ENCODE peak calls at places on chromosomes 3 and 15, in seven cellular contexts. One of them, this sample, is unnamed.

GRCh38 chr3:149090907-149091306 is 4.6 kb upstream of the HLTF start:
- DNase-seq in NCI-H1694: no peak
- DNase-seq in heart left ventricle: no peak
- DNase-seq in NCI-H748 treated with DMSO at 0.1 percent for 48 hours: no peak
- DNase-seq in stimulated activated CD8-positive, alpha-beta memory T cell treated with anti-CD3 and anti-CD28 coated beads, Interleukin-2, amount 100 ng/mL, for 48 hours: no peak
- DNase-seq in AG08396: no peak
- DNase-seq in left ventricle myocardium superior: no peak
- DNase-seq in this sample: no peak

GRCh38 chr3:167740961-167741587 is 5.6 kb downstream of the SERPINI1 start:
- DNase-seq in stimulated activated CD8-positive, alpha-beta memory T cell treated with anti-CD3 and anti-CD28 coated beads, Interleukin-2, amount 100 ng/mL, for 48 hours: no peak
- DNase-seq in AG08396: peak
- DNase-seq in NCI-H748 treated with DMSO at 0.1 percent for 48 hours: no peak
- DNase-seq in left ventricle myocardium superior: no peak
- DNase-seq in NCI-H1694: no peak
- DNase-seq in heart left ventricle: no peak
- DNase-seq in this sample: peak

GRCh38 chr3:12574656-12575055 is 17.8 kb downstream of the MKRN2 start:
- DNase-seq in stimulated activated CD8-positive, alpha-beta memory T cell treated with anti-CD3 and anti-CD28 coated beads, Interleukin-2, amount 100 ng/mL, for 48 hours: no peak
- DNase-seq in NCI-H748 treated with DMSO at 0.1 percent for 48 hours: no peak
- DNase-seq in AG08396: no peak
- DNase-seq in left ventricle myocardium superior: peak
- DNase-seq in heart left ventricle: no peak
- DNase-seq in NCI-H1694: no peak
- DNase-seq in this sample: no peak

GRCh38 chr15:63501256-63502089 is 2.9 kb upstream of the USP3 start:
- DNase-seq in NCI-H1694: no peak
- DNase-seq in heart left ventricle: peak
- DNase-seq in stimulated activated CD8-positive, alpha-beta memory T cell treated with anti-CD3 and anti-CD28 coated beads, Interleukin-2, amount 100 ng/mL, for 48 hours: peak
- DNase-seq in left ventricle myocardium superior: peak
- DNase-seq in NCI-H748 treated with DMSO at 0.1 percent for 48 hours: no peak
- DNase-seq in AG08396: peak
- DNase-seq in this sample: peak

GRCh38 chr3:119034256-119035013 is at the start of gene IGSF11:
- DNase-seq in NCI-H1694: peak
- DNase-seq in NCI-H748 treated with DMSO at 0.1 percent for 48 hours: peak
- DNase-seq in AG08396: peak
- DNase-seq in stimulated activated CD8-positive, alpha-beta memory T cell treated with anti-CD3 and anti-CD28 coated beads, Interleukin-2, amount 100 ng/mL, for 48 hours: peak
- DNase-seq in left ventricle myocardium superior: peak
- DNase-seq in heart left ventricle: peak
- DNase-seq in this sample: peak

GRCh38 chr15:101499863-101500713 is 10.6 kb upstream of the PCSK6 start:
- DNase-seq in AG08396: no peak
- DNase-seq in left ventricle myocardium superior: peak
- DNase-seq in heart left ventricle: peak
- DNase-seq in NCI-H1694: peak
- DNase-seq in stimulated activated CD8-positive, alpha-beta memory T cell treated with anti-CD3 and anti-CD28 coated beads, Interleukin-2, amount 100 ng/mL, for 48 hours: no peak
- DNase-seq in NCI-H748 treated with DMSO at 0.1 percent for 48 hours: no peak
- DNase-seq in this sample: no peak

GRCh38 chr3:175941352-175941751 is 1082.2 kb downstream of the NAALADL2 start:
- DNase-seq in left ventricle myocardium superior: no peak
- DNase-seq in NCI-H748 treated with DMSO at 0.1 percent for 48 hours: peak
- DNase-seq in NCI-H1694: no peak
- DNase-seq in stimulated activated CD8-positive, alpha-beta memory T cell treated with anti-CD3 and anti-CD28 coated beads, Interleukin-2, amount 100 ng/mL, for 48 hours: no peak
- DNase-seq in AG08396: no peak
- DNase-seq in heart left ventricle: no peak
- DNase-seq in this sample: no peak

GRCh38 chr3:66449411-66449931 is 51.4 kb downstream of the LRIG1 start:
- DNase-seq in left ventricle myocardium superior: peak
- DNase-seq in NCI-H1694: no peak
- DNase-seq in AG08396: no peak
- DNase-seq in NCI-H748 treated with DMSO at 0.1 percent for 48 hours: no peak
- DNase-seq in stimulated activated CD8-positive, alpha-beta memory T cell treated with anti-CD3 and anti-CD28 coated beads, Interleukin-2, amount 100 ng/mL, for 48 hours: no peak
- DNase-seq in heart left ventricle: no peak
- DNase-seq in this sample: no peak

GRCh38 chr15:62783303-62783957 is 259.1 kb upstream of the TPM1 start:
- DNase-seq in heart left ventricle: no peak
- DNase-seq in stimulated activated CD8-positive, alpha-beta memory T cell treated with anti-CD3 and anti-CD28 coated beads, Interleukin-2, amount 100 ng/mL, for 48 hours: no peak
- DNase-seq in left ventricle myocardium superior: no peak
- DNase-seq in AG08396: peak
- DNase-seq in NCI-H748 treated with DMSO at 0.1 percent for 48 hours: no peak
- DNase-seq in NCI-H1694: no peak
- DNase-seq in this sample: peak

GRCh38 chr15:89143503-89144162 is 55.4 kb downstream of the ABHD2 start:
- DNase-seq in AG08396: no peak
- DNase-seq in NCI-H1694: peak
- DNase-seq in stimulated activated CD8-positive, alpha-beta memory T cell treated with anti-CD3 and anti-CD28 coated beads, Interleukin-2, amount 100 ng/mL, for 48 hours: no peak
- DNase-seq in NCI-H748 treated with DMSO at 0.1 percent for 48 hours: no peak
- DNase-seq in left ventricle myocardium superior: no peak
- DNase-seq in heart left ventricle: no peak
- DNase-seq in this sample: peak

This sample was measured in GM03348.